ENCODE peak calls at places on chromosome 19, in four cellular contexts. One of them, this sample, is unnamed.

GRCh38 chr19:47187797-47188196 is 43.2 kb downstream of the BBC3 start:
- DNase-seq in dorsolateral prefrontal cortex: no peak
- DNase-seq in HCT116: no peak
- DNase-seq in coronary artery: no peak
- DNase-seq in this sample: no peak

GRCh38 chr19:12983561-12984142 is 11.6 kb upstream of the NFIX start:
- DNase-seq in dorsolateral prefrontal cortex: peak
- DNase-seq in coronary artery: peak
- DNase-seq in HCT116: peak
- DNase-seq in this sample: no peak

GRCh38 chr19:4844348-4845179 is 13.1 kb upstream of the TICAM1 start:
- DNase-seq in dorsolateral prefrontal cortex: no peak
- DNase-seq in coronary artery: no peak
- DNase-seq in HCT116: no peak
- DNase-seq in this sample: no peak

GRCh38 chr19:39539165-39539518 is 819 bp downstream of the EID2 start:
- DNase-seq in coronary artery: no peak
- DNase-seq in dorsolateral prefrontal cortex: no peak
- DNase-seq in HCT116: no peak
- DNase-seq in this sample: no peak

GRCh38 chr19:15263361-15263985 is 31.2 kb upstream of the EPHX3 start:
- DNase-seq in HCT116: no peak
- DNase-seq in dorsolateral prefrontal cortex: no peak
- DNase-seq in coronary artery: no peak
- DNase-seq in this sample: no peak

GRCh38 chr19:29645911-29646310 is 19.4 kb upstream of the PLEKHF1 start:
- DNase-seq in HCT116: no peak
- DNase-seq in dorsolateral prefrontal cortex: no peak
- DNase-seq in coronary artery: no peak
- DNase-seq in this sample: peak

GRCh38 chr19:18815673-18816072 is 16.1 kb upstream of the UPF1 start:
- DNase-seq in coronary artery: no peak
- DNase-seq in dorsolateral prefrontal cortex: no peak
- DNase-seq in HCT116: no peak
- DNase-seq in this sample: no peak

GRCh38 chr19:49676136-49676689 is 858 bp upstream of the PRMT1 start:
- DNase-seq in dorsolateral prefrontal cortex: no peak
- DNase-seq in HCT116: peak
- DNase-seq in coronary artery: no peak
- DNase-seq in this sample: peak

GRCh38 chr19:2411709-2412108 is 15.7 kb downstream of the TIMM13 start:
- DNase-seq in coronary artery: no peak
- DNase-seq in dorsolateral prefrontal cortex: no peak
- DNase-seq in HCT116: no peak
- DNase-seq in this sample: no peak

GRCh38 chr19:46840157-46840942 is 10.3 kb downstream of the AP2S1 start:
- DNase-seq in dorsolateral prefrontal cortex: peak
- DNase-seq in HCT116: no peak
- DNase-seq in coronary artery: no peak
- DNase-seq in this sample: no peak

GRCh38 chr19:5691205-5691929 is 1.3 kb downstream of the RPL36 start:
- DNase-seq in coronary artery: no peak
- DNase-seq in HCT116: no peak
- DNase-seq in dorsolateral prefrontal cortex: peak
- DNase-seq in this sample: no peak

GRCh38 chr19:40323705-40324104 is 24.5 kb downstream of the C19orf47 start:
- DNase-seq in dorsolateral prefrontal cortex: no peak
- DNase-seq in HCT116: no peak
- DNase-seq in coronary artery: no peak
- DNase-seq in this sample: no peak

GRCh38 chr19:40693150-40693788 is 2.8 kb upstream of the NUMBL start:
- DNase-seq in coronary artery: no peak
- DNase-seq in HCT116: no peak
- DNase-seq in dorsolateral prefrontal cortex: no peak
- DNase-seq in this sample: no peak

GRCh38 chr19:51514866-51515481 is 13.4 kb upstream of the SIGLEC12 start:
- DNase-seq in HCT116: peak
- DNase-seq in coronary artery: no peak
- DNase-seq in dorsolateral prefrontal cortex: no peak
- DNase-seq in this sample: peak

GRCh38 chr19:5038631-5039271 is 69.8 kb downstream of the KDM4B start:
- DNase-seq in dorsolateral prefrontal cortex: no peak
- DNase-seq in coronary artery: no peak
- DNase-seq in HCT116: no peak
- DNase-seq in this sample: no peak

GRCh38 chr19:19463348-19464117 is 51.8 kb downstream of the TSSK6 start:
- DNase-seq in dorsolateral prefrontal cortex: no peak
- DNase-seq in HCT116: no peak
- DNase-seq in coronary artery: no peak
- DNase-seq in this sample: no peak

GRCh38 chr19:2774953-2775555 is 8.0 kb downstream of the SGTA start:
- DNase-seq in dorsolateral prefrontal cortex: no peak
- DNase-seq in HCT116: no peak
- DNase-seq in coronary artery: no peak
- DNase-seq in this sample: no peak

GRCh38 chr19:13151605-13152355 is 1.6 kb downstream of the IER2 start:
- DNase-seq in coronary artery: peak
- DNase-seq in dorsolateral prefrontal cortex: peak
- DNase-seq in HCT116: peak
- DNase-seq in this sample: peak

GRCh38 chr19:2610637-2611482 is 91.6 kb downstream of the GNG7 start:
- DNase-seq in dorsolateral prefrontal cortex: peak
- DNase-seq in HCT116: peak
- DNase-seq in coronary artery: peak
- DNase-seq in this sample: peak

GRCh38 chr19:24099829-24100228 is 12.8 kb downstream of the ZNF254 start:
- DNase-seq in coronary artery: no peak
- DNase-seq in dorsolateral prefrontal cortex: no peak
- DNase-seq in HCT116: no peak
- DNase-seq in this sample: no peak

DNA sequence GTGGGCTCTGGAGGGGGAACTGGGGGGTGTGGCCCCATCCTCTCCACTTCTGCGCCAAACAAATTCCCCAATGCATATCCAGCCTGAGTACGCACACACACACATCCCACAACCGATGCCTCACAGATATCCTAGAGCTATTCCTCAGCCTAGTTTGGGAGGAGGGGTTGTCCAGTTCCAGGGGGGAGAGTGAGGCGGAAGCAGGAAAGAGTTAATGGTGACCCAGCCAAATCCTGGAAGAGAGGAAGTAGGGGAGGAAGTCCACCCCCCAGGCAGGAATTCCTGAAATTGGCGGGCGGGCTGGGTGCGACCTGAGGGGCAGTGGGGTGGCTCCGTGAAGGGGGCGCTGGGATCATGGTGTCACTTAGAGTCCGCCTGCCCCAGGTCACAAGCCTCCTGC is 897 bp downstream of the GPR4 start:
- DNase-seq in HCT116: no peak
- DNase-seq in dorsolateral prefrontal cortex: no peak
- DNase-seq in coronary artery: no peak
- DNase-seq in this sample: no peak
- H3K27ac ChIP-seq in HCT116: no peak
- H3K27ac ChIP-seq in dorsolateral prefrontal cortex: peak
- H3K27ac ChIP-seq in coronary artery: no peak
- H3K27ac ChIP-seq in this sample: no peak

DNA sequence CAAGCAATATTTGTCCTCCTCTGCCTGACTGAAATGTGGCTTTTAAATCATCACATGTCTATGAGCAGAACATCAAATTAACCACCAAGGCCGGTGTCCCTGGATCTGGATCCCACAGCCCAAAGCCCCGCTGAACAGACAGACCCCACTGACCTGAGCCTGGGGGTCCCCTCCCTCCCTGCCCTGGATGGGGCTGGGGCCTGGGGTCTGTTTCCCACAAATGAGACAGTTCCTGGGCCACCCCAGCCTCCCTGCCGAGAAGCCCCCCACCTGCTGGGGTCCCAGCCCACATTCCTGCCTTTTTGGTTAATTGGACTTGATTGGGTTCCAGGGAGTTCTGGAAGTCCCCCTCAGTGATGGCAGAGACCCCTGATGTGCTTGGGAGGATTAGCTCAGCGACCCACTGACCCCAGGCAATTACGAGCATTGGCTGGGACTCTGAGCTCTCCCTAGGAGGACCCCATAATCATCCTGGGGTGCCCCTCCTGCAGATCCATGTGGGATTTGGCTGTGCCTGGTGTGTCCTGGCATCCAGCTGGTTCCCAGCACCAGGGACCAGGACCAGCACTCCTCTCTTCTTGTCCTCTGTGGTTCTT is 19.4 kb upstream of the CPAMD8 start:
- DNase-seq in dorsolateral prefrontal cortex: no peak
- DNase-seq in coronary artery: no peak
- DNase-seq in HCT116: no peak
- DNase-seq in this sample: no peak
- H3K27ac ChIP-seq in dorsolateral prefrontal cortex: no peak
- H3K27ac ChIP-seq in coronary artery: no peak
- H3K27ac ChIP-seq in HCT116: no peak
- H3K27ac ChIP-seq in this sample: no peak

GRCh38 chr19:44988896-44989563 is 12.2 kb upstream of the RELB start:
- DNase-seq in HCT116: peak
- DNase-seq in dorsolateral prefrontal cortex: peak
- DNase-seq in coronary artery: no peak
- DNase-seq in this sample: no peak

GRCh38 chr19:44992336-44993163 is 8.7 kb upstream of the RELB start:
- DNase-seq in HCT116: no peak
- DNase-seq in coronary artery: no peak
- DNase-seq in dorsolateral prefrontal cortex: no peak
- DNase-seq in this sample: no peak

GRCh38 chr19:44990459-44990858 is 10.8 kb upstream of the RELB start:
- DNase-seq in HCT116: no peak
- DNase-seq in coronary artery: no peak
- DNase-seq in dorsolateral prefrontal cortex: no peak
- DNase-seq in this sample: no peak

GRCh38 chr19:44993526-44993925 is 7.7 kb upstream of the RELB start:
- DNase-seq in coronary artery: no peak
- DNase-seq in HCT116: no peak
- DNase-seq in dorsolateral prefrontal cortex: no peak
- DNase-seq in this sample: no peak

DNA sequence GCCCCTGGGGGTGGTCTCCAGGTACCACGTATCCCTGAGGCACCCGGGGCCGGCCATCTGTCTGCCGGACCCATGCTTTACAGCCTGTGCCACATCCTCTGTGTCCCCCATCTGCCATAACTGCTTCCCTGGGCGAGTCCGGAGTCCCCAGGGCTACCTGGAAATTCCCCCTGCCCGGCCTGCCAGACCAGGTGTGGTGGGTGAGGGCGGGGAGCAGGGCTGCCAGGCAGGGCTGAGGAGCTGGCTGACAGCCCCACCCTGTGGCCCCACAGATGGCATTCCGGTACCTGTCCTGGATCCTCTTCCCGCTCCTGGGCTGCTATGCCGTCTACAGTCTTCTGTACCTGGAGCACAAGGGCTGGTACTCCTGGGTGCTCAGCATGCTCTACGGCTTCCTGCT is 10.3 kb upstream of the RELB start:
- DNase-seq in coronary artery: no peak
- DNase-seq in dorsolateral prefrontal cortex: no peak
- DNase-seq in HCT116: no peak
- DNase-seq in this sample: no peak
- H3K27ac ChIP-seq in coronary artery: no peak
- H3K27ac ChIP-seq in dorsolateral prefrontal cortex: no peak
- H3K27ac ChIP-seq in HCT116: no peak
- H3K27ac ChIP-seq in this sample: no peak

GRCh38 chr19:45280471-45280961 is 29.4 kb downstream of the MARK4 start:
- DNase-seq in coronary artery: no peak
- DNase-seq in HCT116: no peak
- DNase-seq in dorsolateral prefrontal cortex: no peak
- DNase-seq in this sample: no peak
- H3K27ac ChIP-seq in coronary artery: no peak
- H3K27ac ChIP-seq in HCT116: no peak
- H3K27ac ChIP-seq in dorsolateral prefrontal cortex: no peak
- H3K27ac ChIP-seq in this sample: no peak

GRCh38 chr19:709965-710714 is 1.4 kb downstream of the PALM start:
- DNase-seq in dorsolateral prefrontal cortex: no peak
- DNase-seq in coronary artery: no peak
- DNase-seq in HCT116: no peak
- DNase-seq in this sample: no peak

GRCh38 chr19:708154-709141 is at the start of gene PALM:
- DNase-seq in coronary artery: no peak
- DNase-seq in dorsolateral prefrontal cortex: peak
- DNase-seq in HCT116: no peak
- DNase-seq in this sample: no peak

GRCh38 chr19:709196-709964 is 645 bp downstream of the PALM start:
- DNase-seq in coronary artery: no peak
- DNase-seq in dorsolateral prefrontal cortex: no peak
- DNase-seq in HCT116: no peak
- DNase-seq in this sample: no peak

GRCh38 chr19:711224-711623 is 2.5 kb downstream of the PALM start:
- DNase-seq in HCT116: no peak
- DNase-seq in dorsolateral prefrontal cortex: no peak
- DNase-seq in coronary artery: no peak
- DNase-seq in this sample: no peak

DNA sequence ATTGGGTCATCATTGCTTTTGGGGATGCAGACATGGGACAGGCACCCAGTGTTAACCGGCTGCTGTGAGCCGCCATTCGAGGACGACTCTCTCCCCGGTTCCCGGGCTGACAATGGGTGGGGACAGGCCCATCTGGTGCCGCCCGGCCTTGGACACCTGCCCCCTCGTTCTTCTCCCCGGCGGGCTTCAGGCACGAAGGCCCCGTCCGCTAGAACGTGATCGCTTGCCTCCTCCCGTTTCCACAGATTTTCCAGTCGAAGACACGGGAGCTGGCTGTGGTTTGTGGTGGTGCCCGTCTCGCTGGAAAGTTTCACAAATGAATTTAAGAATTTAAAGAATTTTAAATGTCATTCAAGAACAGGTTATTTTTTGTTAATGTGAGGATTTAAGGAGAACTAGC is 2.0 kb downstream of the PALM start:
- DNase-seq in coronary artery: no peak
- DNase-seq in dorsolateral prefrontal cortex: no peak
- DNase-seq in HCT116: no peak
- DNase-seq in this sample: no peak
- H3K27ac ChIP-seq in coronary artery: no peak
- H3K27ac ChIP-seq in dorsolateral prefrontal cortex: peak
- H3K27ac ChIP-seq in HCT116: no peak
- H3K27ac ChIP-seq in this sample: no peak

DNA sequence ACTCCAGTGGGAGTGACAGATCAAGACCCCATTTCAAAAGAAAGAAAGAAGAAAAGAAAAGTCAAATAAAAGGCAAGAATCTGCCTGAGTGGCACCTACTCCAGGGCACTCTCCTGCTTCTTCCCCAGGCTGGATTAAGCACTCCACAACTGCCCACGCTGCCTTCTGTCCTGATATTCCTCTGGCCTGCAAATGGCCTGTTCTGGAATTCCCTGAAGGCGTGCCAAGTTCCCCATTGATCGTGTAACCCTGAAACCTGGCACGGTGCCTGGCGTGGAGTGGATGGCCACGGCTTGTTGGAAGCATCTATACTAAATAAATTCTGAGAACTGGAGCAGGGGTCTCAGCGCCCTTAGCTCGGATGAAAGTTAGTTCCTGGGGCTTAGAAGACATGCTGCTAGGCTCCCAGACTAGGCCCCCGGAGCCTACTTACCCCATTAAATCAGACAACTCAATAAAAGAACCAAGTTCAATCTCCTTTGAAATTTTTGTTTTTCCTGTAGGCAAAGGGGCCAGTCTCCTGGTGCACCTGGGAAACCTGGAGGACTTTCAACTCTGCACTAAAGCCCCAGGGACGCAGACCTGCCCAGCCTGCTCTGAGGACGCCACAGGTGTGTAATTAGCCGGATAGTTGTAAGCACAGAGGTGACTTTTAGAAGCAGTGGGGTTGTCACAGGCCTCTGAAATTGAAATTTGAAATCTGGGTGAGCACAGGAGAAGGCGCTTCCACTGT is 21.9 kb downstream of the ANKRD27 start:
- DNase-seq in HCT116: no peak
- DNase-seq in dorsolateral prefrontal cortex: no peak
- DNase-seq in coronary artery: no peak
- DNase-seq in this sample: no peak
- H3K27ac ChIP-seq in HCT116: no peak
- H3K27ac ChIP-seq in dorsolateral prefrontal cortex: peak
- H3K27ac ChIP-seq in coronary artery: no peak
- H3K27ac ChIP-seq in this sample: no peak

This sample was measured in epithelial cell of prostate.